ENCODE peak calls at places on chromosome X, in seven cellular contexts. E, S, Y, U, A, K and D are unnamed samples. For H3K27me3, the result is how much of the 10 kb centered on the place peaks cover.

GRCh38 chrX:7120578-7121219 is 26.8 kb upstream of the STS start:
- DNase-seq in E (no peak), S (no peak), Y (no peak), U (no peak), A (peak), K (no peak), D (peak)

GRCh38 chrX:118807151-118808017 is 16.2 kb upstream of the ZCCHC12 start:
- DNase-seq in E (no peak), S (no peak), Y (peak), U (no peak), A (peak), K (no peak), D (peak)

GRCh38 chrX:97167333-97167732 is 283.6 kb downstream of the RPA4 start:
- DNase-seq in E (no peak), S (no peak), Y (no peak), U (no peak), A (no peak), K (no peak), D (no peak)

GRCh38 chrX:48711162-48711928 is 14.8 kb downstream of the SUV39H1 start:
- DNase-seq in E (no peak), S (no peak), Y (no peak), U (no peak), A (no peak), K (no peak), D (no peak)

GRCh38 chrX:107970073-107970472 is 12.1 kb downstream of the TEX13B start:
- DNase-seq in E (no peak), S (no peak), Y (no peak), U (no peak), A (no peak), K (no peak), D (no peak)

GRCh38 chrX:134634691-134635090 is 23.6 kb downstream of the PLAC1 start:
- DNase-seq in E (no peak), S (no peak), Y (no peak), U (no peak), A (peak), K (no peak), D (no peak)

GRCh38 chrX:10507876-10508275 is 112.5 kb downstream of the MID1 start:
- DNase-seq in E (no peak), S (no peak), Y (no peak), U (no peak), A (no peak), K (no peak), D (no peak)

GRCh38 chrX:20637351-20637750 is 370.6 kb upstream of the RPS6KA3 start:
- DNase-seq in E (no peak), S (no peak), Y (no peak), U (no peak), A (peak), K (no peak), D (no peak)

GRCh38 chrX:19388741-19389140 is 45.0 kb downstream of the PDHA1 start:
- DNase-seq in E (no peak), S (no peak), Y (no peak), U (no peak), A (no peak), K (no peak), D (no peak)

GRCh38 chrX:4935846-4936245 is 1222.4 kb upstream of the PRKX start:
- DNase-seq in E (peak), S (no peak), Y (no peak), U (no peak), A (no peak), K (no peak), D (no peak)

GRCh38 chrX:2708601-2709200 is 17.6 kb downstream of the CD99 start:
- DNase-seq in E (no peak), S (no peak), Y (no peak), U (no peak), A (no peak), K (no peak), D (no peak)

GRCh38 chrX:135213200-135213844 is 38.5 kb upstream of the ETDA start:
- DNase-seq in E (no peak), S (no peak), Y (no peak), U (no peak), A (no peak), K (no peak), D (no peak)

GRCh38 chrX:25344191-25344936 is 328.6 kb upstream of the ARX start:
- DNase-seq in E (no peak), S (no peak), Y (no peak), U (no peak), A (no peak), K (no peak), D (no peak)

GRCh38 chrX:140190441-140191108 is 225.3 kb upstream of the CXorf66 start:
- DNase-seq in E (no peak), S (no peak), Y (no peak), U (no peak), A (no peak), K (no peak), D (no peak)

GRCh38 chrX:149871940-149872339 is 9.0 kb upstream of the MAGEA8 start:
- DNase-seq in E (no peak), S (peak), Y (peak), U (no peak), A (peak), K (no peak), D (peak)

GRCh38 chrX:4118666-4119530 is 405.4 kb upstream of the PRKX start:
- DNase-seq in E (no peak), S (no peak), Y (no peak), U (no peak), A (no peak), K (no peak), D (no peak)

GRCh38 chrX:134631404-134632346 is 26.6 kb downstream of the PLAC1 start:
- DNase-seq in E (no peak), S (no peak), Y (no peak), U (no peak), A (peak), K (no peak), D (no peak)

GRCh38 chrX:13048265-13048664 is 3.8 kb upstream of the FAM9C start:
- DNase-seq in E (no peak), S (no peak), Y (no peak), U (no peak), A (peak), K (no peak), D (no peak)

GRCh38 chrX:2627272-2627867 is 63.7 kb upstream of the CD99 start:
- DNase-seq in E (no peak), S (no peak), Y (peak), U (no peak), A (peak), K (no peak), D (peak)

GRCh38 chrX:119541188-119541587 is 24.0 kb downstream of the STEEP1 start:
- DNase-seq in E (no peak), S (no peak), Y (peak), U (no peak), A (peak), K (no peak), D (no peak)

GRCh38 chrX:71533850-71534515 is 1.1 kb downstream of the OGT start:
- DNase-seq in E (no peak), S (peak), Y (peak), U (peak), A (peak), K (peak), D (peak)

GRCh38 chrX:115344885-115345653 is 55.6 kb downstream of the LUZP4 start:
- DNase-seq in E (no peak), S (no peak), Y (peak), U (peak), A (peak), K (peak), D (peak)

GRCh38 chrX:107025538-107025937 is 25.5 kb upstream of the MORC4 start:
- DNase-seq in E (no peak), S (no peak), Y (peak), U (no peak), A (peak), K (no peak), D (peak)

GRCh38 chrX:5042563-5042962 is 1186.1 kb downstream of the NLGN4X start:
- DNase-seq in E (no peak), S (no peak), Y (no peak), U (no peak), A (no peak), K (no peak), D (no peak)

GRCh38 chrX:46865281-46865680 is 28.4 kb downstream of the RP2 start:
- DNase-seq in E (peak), S (no peak), Y (no peak), U (no peak), A (peak), K (no peak), D (no peak)

GRCh38 chrX:49879656-49880277 is 483 bp downstream of the USP27X start:
- DNase-seq in E (no peak), S (no peak), Y (no peak), U (no peak), A (peak), K (no peak), D (no peak)

GRCh38 chrX:70134116-70134477 is 850 bp downstream of the IGBP1 start:
- DNase-seq in E (peak), S (no peak), Y (peak), U (no peak), A (peak), K (no peak), D (peak)

GRCh38 chrX:50707376-50707775 is 106.6 kb downstream of the SHROOM4 start:
- DNase-seq in E (no peak), S (no peak), Y (no peak), U (no peak), A (no peak), K (no peak), D (peak)

GRCh38 chrX:141641138-141641537 is 51.6 kb downstream of the SPANXA2 start:
- DNase-seq in E (no peak), S (no peak), Y (no peak), U (no peak), A (no peak), K (no peak), D (no peak)
- H3K27me3 ChIP-seq in E (under half), S (under half), Y (under half), U (under half), A (under half), K (under half), D (under half)

GRCh38 chrX:124190440-124190839 is 142.0 kb upstream of the TEX13D start:
- DNase-seq in E (no peak), S (no peak), Y (no peak), U (no peak), A (no peak), K (no peak), D (no peak)
- H3K27me3 ChIP-seq in E (under half), S (under half), Y (under half), U (under half), A (under half), K (under half), D (under half)

GRCh38 chrX:74242484-74243138 is 61.4 kb upstream of the ZCCHC13 start:
- DNase-seq in E (no peak), S (no peak), Y (no peak), U (no peak), A (no peak), K (no peak), D (no peak)
- H3K27me3 ChIP-seq in E (under half), S (under half), Y (under half), U (under half), A (under half), K (under half), D (under half)

DNA sequence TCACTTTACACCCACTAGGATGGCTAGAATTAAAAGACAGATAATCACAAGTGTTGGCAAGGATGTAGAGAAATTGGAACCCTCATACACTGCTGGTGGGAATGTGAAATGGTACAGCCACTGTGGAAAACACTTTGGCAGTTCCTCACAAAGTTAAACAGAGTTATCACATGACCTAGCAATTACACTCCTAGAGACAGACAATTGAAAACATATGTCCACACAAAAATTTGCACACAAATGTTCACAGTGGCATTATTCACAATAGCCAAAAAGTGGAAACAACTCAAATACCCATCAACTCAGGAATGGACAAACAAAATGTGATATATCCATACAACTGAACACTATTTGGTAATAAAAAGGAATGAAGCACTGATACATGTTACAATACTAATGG is 5.7 kb downstream of the ZNF280C start:
- DNase-seq in E (no peak), S (no peak), Y (no peak), U (no peak), A (peak), K (no peak), D (no peak)
- H3K27me3 ChIP-seq in E (under half), S (under half), Y (under half), U (under half), A (under half), K (under half), D (under half)

GRCh38 chrX:17773221-17773876 is 36.1 kb downstream of the SCML1 start:
- DNase-seq in E (no peak), S (no peak), Y (no peak), U (no peak), A (no peak), K (no peak), D (no peak)

GRCh38 chrX:17774053-17774452 is 36.8 kb downstream of the SCML1 start:
- DNase-seq in E (no peak), S (no peak), Y (no peak), U (no peak), A (no peak), K (no peak), D (no peak)

GRCh38 chrX:17768997-17769396 is 31.7 kb downstream of the SCML1 start:
- DNase-seq in E (no peak), S (no peak), Y (no peak), U (no peak), A (no peak), K (no peak), D (no peak)

GRCh38 chrX:17769701-17770269 is 32.5 kb downstream of the SCML1 start:
- DNase-seq in E (no peak), S (no peak), Y (no peak), U (no peak), A (no peak), K (no peak), D (no peak)
- H3K27me3 ChIP-seq in E (under half), S (under half), Y (under half), U (under half), A (under half), K (under half), D (under half)

DNA sequence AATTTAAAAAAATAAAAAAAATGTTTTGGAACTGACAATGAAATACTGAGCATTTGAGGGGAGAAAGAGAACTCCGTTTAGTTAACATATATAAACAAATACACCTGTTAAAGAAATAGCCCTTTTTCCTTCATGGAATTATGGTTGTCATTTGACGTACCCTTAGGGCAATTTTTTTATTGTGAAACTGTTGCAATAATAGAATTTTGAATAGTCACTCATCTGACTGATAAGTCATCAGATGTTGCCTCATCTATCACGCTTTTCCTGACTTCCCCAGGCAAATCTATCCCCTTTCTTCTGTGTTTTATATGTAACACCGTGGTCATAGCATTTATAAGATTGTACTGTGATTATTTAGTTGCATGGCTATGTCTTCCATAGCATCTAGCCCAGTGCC is 69.0 kb upstream of the HDAC8 start:
- DNase-seq in E (no peak), S (no peak), Y (no peak), U (no peak), A (no peak), K (no peak), D (no peak)
- H3K27me3 ChIP-seq in E (under half), S (under half), Y (under half), U (under half), A (under half), K (under half), D (under half)

GRCh38 chrX:67636532-67636931 is 92.7 kb downstream of the AR start:
- DNase-seq in E (no peak), S (no peak), Y (peak), U (no peak), A (peak), K (no peak), D (no peak)
- H3K27me3 ChIP-seq in E (under half), S (under half), Y (under half), U (under half), A (under half), K (under half), D (under half)

GRCh38 chrX:53084043-53084570 is 1.9 kb downstream of the TSPYL2 start:
- DNase-seq in E (no peak), S (no peak), Y (no peak), U (no peak), A (peak), K (no peak), D (no peak)

GRCh38 chrX:53086464-53086863 is 4.3 kb downstream of the TSPYL2 start:
- DNase-seq in E (no peak), S (no peak), Y (no peak), U (peak), A (peak), K (no peak), D (no peak)

GRCh38 chrX:53085661-53086229 is 3.6 kb downstream of the TSPYL2 start:
- DNase-seq in E (no peak), S (no peak), Y (no peak), U (no peak), A (no peak), K (no peak), D (no peak)

GRCh38 chrX:53082773-53083616 is 828 bp downstream of the TSPYL2 start:
- DNase-seq in E (no peak), S (no peak), Y (no peak), U (no peak), A (peak), K (peak), D (no peak)

GRCh38 chrX:53084863-53085262 is 2.7 kb downstream of the TSPYL2 start:
- DNase-seq in E (no peak), S (no peak), Y (no peak), U (no peak), A (no peak), K (no peak), D (no peak)
- H3K27me3 ChIP-seq in E (under half), S (under half), Y (under half), U (under half), A (under half), K (under half), D (under half)